ENCODE peak calls at places on chromosomes 16 and 17, in four cellular contexts. X is RWPE1, J is breast epithelium, F is body of pancreas. D is an unnamed sample.

GRCh38 chr16:66429290-66429962 is 2.3 kb downstream of the BEAN1 start:
- DNase-seq in X (no peak), J (no peak), F (no peak), D (no peak)

GRCh38 chr16:74522160-74522559 is 84.8 kb downstream of the GLG1 start:
- DNase-seq in X (no peak), J (no peak), F (no peak), D (no peak)

GRCh38 chr17:82418001-82418986 is at the start of the genes HEXD and OGFOD3:
- DNase-seq in X (peak), J (peak), F (peak), D (no peak)

GRCh38 chr16:88957456-88957767 is 19.6 kb downstream of the CBFA2T3 start:
- DNase-seq in F (no peak), X (no peak), J (no peak), D (no peak)

GRCh38 chr16:55948230-55948629 is 73.1 kb upstream of the CES5A start:
- DNase-seq in J (no peak), F (no peak), X (no peak), D (no peak)

GRCh38 chr16:4260360-4260759 is 12.5 kb downstream of the TFAP4 start:
- DNase-seq in J (peak), F (peak), X (peak), D (no peak)

GRCh38 chr16:70304892-70305448 is 6.0 kb downstream of the DDX19B start:
- DNase-seq in J (no peak), X (peak), F (no peak), D (no peak)

GRCh38 chr17:42845556-42845917 is 1.2 kb downstream of the AOC2 start:
- DNase-seq in F (no peak), J (no peak), X (no peak), D (no peak)

GRCh38 chr17:46147167-46147749 is 46.0 kb downstream of the KANSL1 start:
- DNase-seq in J (no peak), F (no peak), X (no peak), D (no peak)

GRCh38 chr17:47884905-47885735 is 10.9 kb upstream of the SP2 start:
- DNase-seq in F (no peak), J (no peak), X (no peak), D (no peak)

GRCh38 chr17:56810286-56810781 is 23.4 kb downstream of the C17orf67 start:
- DNase-seq in F (no peak), X (no peak), J (no peak), D (no peak)

GRCh38 chr16:73053379-73054130 is 5.6 kb upstream of the ZFHX3 start:
- DNase-seq in F (no peak), X (peak), J (no peak), D (no peak)

GRCh38 chr16:22692034-22692433 is 121.9 kb upstream of the HS3ST2 start:
- DNase-seq in X (no peak), F (no peak), J (no peak), D (no peak)

GRCh38 chr17:72631568-72631967 is 460.9 kb downstream of the SLC39A11 start:
- DNase-seq in X (no peak), F (no peak), J (no peak), D (peak)

GRCh38 chr17:40463122-40463550 is 19.9 kb downstream of the IGFBP4 start:
- DNase-seq in J (no peak), F (no peak), X (no peak), D (no peak)

GRCh38 chr17:81162491-81162890 is 2.8 kb upstream of the PVALEF start:
- DNase-seq in X (no peak), F (peak), J (no peak), D (no peak)

GRCh38 chr16:54283735-54284318 is 2.8 kb downstream of the IRX3 start:
- DNase-seq in X (no peak), F (no peak), J (no peak), D (no peak)

GRCh38 chr17:79865351-79866210 is 26.3 kb upstream of the CBX4 start:
- DNase-seq in J (no peak), F (no peak), X (no peak), D (no peak)

GRCh38 chr17:9268546-9268945 is 247.2 kb downstream of the NTN1 start:
- DNase-seq in F (no peak), X (no peak), J (no peak), D (no peak)

DNA sequence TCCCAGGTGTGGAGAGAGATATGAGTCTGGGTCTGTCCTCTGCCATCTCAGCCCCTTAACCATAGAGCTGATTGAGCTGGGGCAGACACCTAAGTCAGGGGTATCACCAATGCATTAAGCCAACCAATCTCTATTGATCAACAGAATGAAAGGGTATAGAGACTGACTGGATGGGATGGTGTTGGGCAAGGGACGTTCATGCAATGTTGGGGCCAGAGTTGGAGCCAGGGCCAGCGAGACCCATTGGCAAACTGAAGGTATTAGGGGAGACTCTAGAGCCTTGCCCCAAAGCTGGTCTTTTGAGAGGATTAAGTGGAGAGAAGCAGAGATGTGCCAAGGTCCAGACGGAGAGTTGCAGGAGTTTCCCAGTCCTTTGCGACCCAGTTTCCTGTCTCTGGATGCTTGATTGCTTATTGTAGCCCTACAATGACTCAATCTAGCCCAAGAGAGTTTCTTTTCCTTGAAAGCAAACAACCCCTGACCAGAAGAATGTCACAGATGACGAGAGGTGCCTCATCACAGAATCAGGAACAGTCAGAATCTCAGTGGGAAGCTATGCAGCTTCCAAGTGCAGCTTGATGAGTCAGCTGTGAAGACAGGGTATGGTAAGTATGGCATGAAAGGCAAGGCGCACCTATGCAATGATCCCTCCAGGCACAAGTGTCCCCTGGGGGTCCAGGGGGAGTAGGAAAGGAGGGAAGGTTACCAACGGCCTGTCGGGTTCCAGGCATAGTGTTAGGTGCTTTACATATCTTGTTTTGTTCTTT is 137.2 kb downstream of the UTP18 start:
- DNase-seq in F (no peak), X (peak), J (no peak), D (peak)
- H3K27ac ChIP-seq in F (no peak), X (no peak), J (no peak), D (no peak)

GRCh38 chr16:11101695-11102522 is 154.1 kb downstream of the SOCS1 start:
- DNase-seq in X (no peak), F (no peak), J (no peak), D (no peak)

GRCh38 chr16:11104168-11105037 is 151.6 kb downstream of the SOCS1 start:
- DNase-seq in J (no peak), F (no peak), X (no peak), D (no peak)

GRCh38 chr16:11101283-11101682 is 154.7 kb downstream of the SOCS1 start:
- DNase-seq in J (no peak), F (no peak), X (no peak), D (no peak)

GRCh38 chr16:11100239-11100750 is 155.7 kb downstream of the SOCS1 start:
- DNase-seq in J (peak), X (no peak), F (peak), D (no peak)

DNA sequence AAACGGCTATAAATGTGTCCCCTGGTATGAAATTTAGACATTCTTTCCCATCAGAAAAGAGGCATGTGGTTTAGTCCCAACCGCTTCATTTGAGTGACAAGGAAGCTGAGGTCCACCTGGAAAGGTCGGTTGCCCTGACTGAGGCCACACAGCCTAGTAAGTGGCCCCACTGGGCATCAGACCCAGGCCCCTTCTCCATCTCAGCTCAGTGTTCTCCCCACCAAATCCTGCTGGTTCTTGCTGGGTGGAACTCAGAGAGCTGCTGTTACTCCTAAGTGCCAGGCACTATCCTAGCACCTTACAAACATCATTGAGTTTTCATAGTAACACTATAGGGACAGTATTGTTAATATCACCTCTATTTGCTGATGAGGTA is 153.5 kb downstream of the SOCS1 start:
- DNase-seq in J (no peak), X (no peak), F (no peak), D (no peak)
- H3K27ac ChIP-seq in J (peak), X (no peak), F (peak), D (no peak)

DNA sequence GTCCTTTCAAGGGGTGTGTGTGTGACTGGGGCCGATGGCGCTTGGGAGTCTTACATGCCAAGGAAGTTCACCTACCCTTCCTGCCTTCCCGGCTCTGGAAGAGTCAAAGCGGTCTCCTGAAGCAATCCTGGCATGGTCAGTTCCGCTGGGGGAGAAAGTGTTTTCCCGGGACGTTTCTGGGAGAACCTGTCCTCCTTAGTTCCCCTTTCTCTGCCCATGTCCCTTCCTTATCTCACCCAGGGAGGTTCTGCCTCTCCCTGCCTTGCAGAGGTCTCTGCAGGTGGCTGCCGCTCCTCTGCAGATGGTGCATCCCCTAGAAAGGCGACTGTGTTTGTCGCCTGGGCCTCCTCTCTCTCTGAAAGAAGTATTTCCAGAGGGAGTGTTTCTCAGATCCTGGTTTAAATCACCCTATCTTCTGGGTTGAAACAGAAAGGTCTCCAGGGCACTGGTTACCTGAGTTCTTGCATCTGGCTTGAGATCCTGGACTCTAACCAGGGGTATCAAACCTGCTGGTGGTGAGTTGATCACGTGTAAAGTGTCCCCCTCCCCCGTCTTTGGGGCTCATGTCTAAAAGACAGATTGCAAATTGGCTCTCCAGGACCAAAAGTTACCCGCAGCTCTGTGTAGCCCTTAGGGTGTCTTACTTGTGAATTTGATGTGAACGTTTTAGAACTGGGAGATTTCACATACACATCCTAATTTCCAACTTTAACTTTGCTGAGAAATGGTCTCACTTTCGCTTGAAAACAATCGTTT is 1.9 kb downstream of the PRKCB start:
- DNase-seq in X (no peak), F (no peak), J (no peak), D (no peak)
- H3K27ac ChIP-seq in X (no peak), F (no peak), J (no peak), D (no peak)

GRCh38 chr17:4394208-4395110 is 28.0 kb upstream of the UBE2G1 start:
- DNase-seq in X (peak), J (peak), F (no peak), D (peak)
- H3K27ac ChIP-seq in X (peak), J (peak), F (no peak), D (peak)

DNA sequence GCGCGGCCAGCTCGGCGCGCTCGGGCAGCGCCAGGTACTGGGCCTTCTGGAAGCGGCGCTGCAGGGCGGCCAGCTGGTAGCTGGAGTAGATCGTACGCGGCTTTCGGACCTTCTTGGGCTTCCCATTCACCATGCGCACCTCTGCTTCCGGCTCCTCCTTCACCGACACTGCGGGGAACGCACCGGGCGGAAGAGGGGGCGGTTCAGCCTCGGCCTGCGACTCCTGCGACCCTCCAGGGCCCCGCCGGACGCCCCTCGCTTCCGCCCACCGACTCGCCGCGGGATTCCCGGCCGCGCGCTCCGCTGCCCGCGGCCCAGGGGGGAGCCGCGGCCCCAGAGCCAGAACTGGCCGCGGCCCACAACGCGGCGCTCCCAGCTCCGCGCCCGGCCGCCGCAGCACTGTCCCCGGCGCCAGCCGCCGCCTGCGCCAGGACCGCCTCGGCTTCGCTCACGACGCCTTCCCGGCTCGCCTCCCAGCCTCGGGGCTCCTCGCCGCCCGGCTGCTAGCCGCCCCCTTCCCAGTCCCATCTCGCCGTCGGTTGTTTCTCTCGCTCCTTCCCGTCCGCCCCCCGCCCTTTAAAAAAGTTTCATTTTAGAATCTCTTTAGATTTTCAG is 1.5 kb downstream of the DLX3 start:
- DNase-seq in X (no peak), J (no peak), F (peak), D (no peak)
- H3K27ac ChIP-seq in X (peak), J (peak), F (no peak), D (no peak)

DNA sequence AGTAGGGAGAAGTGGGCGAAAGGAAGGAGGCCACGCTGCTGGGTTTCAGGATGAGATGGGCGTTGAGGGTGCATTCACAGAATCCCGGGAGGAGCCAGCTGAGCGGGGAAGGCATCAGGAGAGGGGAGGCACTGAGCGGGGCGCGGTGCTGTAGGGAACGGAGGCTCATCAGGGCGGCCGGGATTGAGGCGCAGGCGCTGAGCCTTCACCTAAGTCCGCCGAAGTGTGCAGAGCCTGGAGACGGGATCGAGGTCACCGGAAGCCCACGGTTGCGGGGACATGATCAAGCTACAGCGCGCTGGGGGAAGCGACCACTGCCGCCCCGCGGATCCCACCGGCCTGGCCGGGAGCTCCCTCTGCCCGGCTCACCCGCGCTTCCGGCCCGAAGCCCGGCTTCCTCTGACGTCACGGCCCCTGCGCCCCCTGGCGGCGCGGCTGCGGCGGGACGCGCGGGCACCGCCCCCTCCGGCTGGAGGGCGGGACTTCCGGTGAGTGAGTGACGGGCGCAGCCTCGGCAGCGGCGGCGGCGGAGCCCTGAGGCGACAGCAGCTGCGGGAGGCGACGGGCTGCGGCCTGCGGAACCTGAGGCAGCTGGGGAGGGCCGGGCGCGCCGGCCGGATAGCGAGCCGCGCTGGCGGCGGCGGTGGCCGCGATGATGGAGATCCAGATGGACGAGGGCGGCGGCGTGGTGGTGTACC is at the start of gene MAPK8IP3:
- DNase-seq in F (peak), J (peak), X (peak), D (no peak)
- H3K27ac ChIP-seq in F (peak), J (peak), X (peak), D (peak)

DNA sequence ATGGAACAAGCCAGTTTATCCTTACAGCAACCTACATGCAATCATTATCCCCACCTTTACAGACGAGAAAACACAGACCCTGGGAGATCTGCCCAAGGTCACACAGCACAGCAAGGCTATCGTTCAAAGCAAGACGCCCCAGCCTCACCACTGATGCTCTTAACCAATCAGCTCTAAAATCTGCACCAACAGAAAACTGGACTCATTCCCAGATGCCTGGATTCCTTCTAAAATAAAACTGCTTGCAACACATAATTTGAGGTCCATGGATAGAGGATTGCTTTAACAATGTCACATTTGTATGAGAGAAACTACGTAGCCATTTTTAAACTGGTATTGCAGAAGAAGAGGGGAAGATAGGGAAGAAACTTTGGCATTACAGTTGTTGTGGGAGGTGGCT is 6.8 kb downstream of the COTL1 start:
- DNase-seq in J (no peak), X (no peak), F (no peak), D (no peak)
- H3K27ac ChIP-seq in J (no peak), X (no peak), F (no peak), D (no peak)

D was measured in epithelial cell of prostate.